ENCODE peak calls at places on chromosomes 11 and 22, in seven cellular contexts. One of them, this sample, is unnamed.

GRCh38 chr11:46253258-46254134 is 24.0 kb upstream of the CREB3L1 start:
- DNase-seq in GF-D8: no peak
- DNase-seq in activated CD4-positive, CD25-positive, alpha-beta regulatory T cell treated with anti-CD3 and anti-CD28 coated beads, Interleukin-2, amount 50 U/mL, for 16 hours: no peak
- DNase-seq in T-helper 2 cell: no peak
- DNase-seq in stimulated activated CD4-positive, alpha-beta T cell treated with anti-CD3 and anti-CD28 coated beads, Interleukin-15, amount 100 ng/mL, for 24 hours: no peak
- DNase-seq in lower lobe of right lung: no peak
- DNase-seq in EL: no peak
- DNase-seq in this sample: no peak

GRCh38 chr11:44010789-44011251 is 37.0 kb upstream of the ACCSL start:
- DNase-seq in GF-D8: no peak
- DNase-seq in activated CD4-positive, CD25-positive, alpha-beta regulatory T cell treated with anti-CD3 and anti-CD28 coated beads, Interleukin-2, amount 50 U/mL, for 16 hours: no peak
- DNase-seq in T-helper 2 cell: no peak
- DNase-seq in stimulated activated CD4-positive, alpha-beta T cell treated with anti-CD3 and anti-CD28 coated beads, Interleukin-15, amount 100 ng/mL, for 24 hours: no peak
- DNase-seq in lower lobe of right lung: no peak
- DNase-seq in EL: no peak
- DNase-seq in this sample: no peak

GRCh38 chr22:40928657-40929056 is 22.5 kb upstream of the RBX1 start:
- DNase-seq in GF-D8: no peak
- DNase-seq in activated CD4-positive, CD25-positive, alpha-beta regulatory T cell treated with anti-CD3 and anti-CD28 coated beads, Interleukin-2, amount 50 U/mL, for 16 hours: no peak
- DNase-seq in T-helper 2 cell: no peak
- DNase-seq in stimulated activated CD4-positive, alpha-beta T cell treated with anti-CD3 and anti-CD28 coated beads, Interleukin-15, amount 100 ng/mL, for 24 hours: no peak
- DNase-seq in lower lobe of right lung: no peak
- DNase-seq in EL: no peak
- DNase-seq in this sample: no peak

GRCh38 chr11:8389034-8389996 is 125.6 kb upstream of the LMO1 start:
- DNase-seq in GF-D8: no peak
- DNase-seq in activated CD4-positive, CD25-positive, alpha-beta regulatory T cell treated with anti-CD3 and anti-CD28 coated beads, Interleukin-2, amount 50 U/mL, for 16 hours: no peak
- DNase-seq in T-helper 2 cell: no peak
- DNase-seq in stimulated activated CD4-positive, alpha-beta T cell treated with anti-CD3 and anti-CD28 coated beads, Interleukin-15, amount 100 ng/mL, for 24 hours: no peak
- DNase-seq in lower lobe of right lung: no peak
- DNase-seq in EL: no peak
- DNase-seq in this sample: no peak

GRCh38 chr22:36330655-36331305 is 57.0 kb downstream of the MYH9 start:
- DNase-seq in GF-D8: peak
- DNase-seq in activated CD4-positive, CD25-positive, alpha-beta regulatory T cell treated with anti-CD3 and anti-CD28 coated beads, Interleukin-2, amount 50 U/mL, for 16 hours: no peak
- DNase-seq in T-helper 2 cell: no peak
- DNase-seq in stimulated activated CD4-positive, alpha-beta T cell treated with anti-CD3 and anti-CD28 coated beads, Interleukin-15, amount 100 ng/mL, for 24 hours: no peak
- DNase-seq in lower lobe of right lung: no peak
- DNase-seq in EL: peak
- DNase-seq in this sample: peak

GRCh38 chr11:129460714-129461113 is 85.1 kb downstream of the BARX2 start:
- DNase-seq in GF-D8: no peak
- DNase-seq in activated CD4-positive, CD25-positive, alpha-beta regulatory T cell treated with anti-CD3 and anti-CD28 coated beads, Interleukin-2, amount 50 U/mL, for 16 hours: no peak
- DNase-seq in T-helper 2 cell: no peak
- DNase-seq in stimulated activated CD4-positive, alpha-beta T cell treated with anti-CD3 and anti-CD28 coated beads, Interleukin-15, amount 100 ng/mL, for 24 hours: no peak
- DNase-seq in lower lobe of right lung: no peak
- DNase-seq in EL: no peak
- DNase-seq in this sample: no peak

GRCh38 chr11:4181780-4182721 is 87.5 kb downstream of the RRM1 start:
- DNase-seq in GF-D8: no peak
- DNase-seq in activated CD4-positive, CD25-positive, alpha-beta regulatory T cell treated with anti-CD3 and anti-CD28 coated beads, Interleukin-2, amount 50 U/mL, for 16 hours: no peak
- DNase-seq in T-helper 2 cell: no peak
- DNase-seq in stimulated activated CD4-positive, alpha-beta T cell treated with anti-CD3 and anti-CD28 coated beads, Interleukin-15, amount 100 ng/mL, for 24 hours: peak
- DNase-seq in lower lobe of right lung: peak
- DNase-seq in EL: peak
- DNase-seq in this sample: peak

GRCh38 chr11:80103149-80103859 is 662.5 kb upstream of the TENM4 start:
- DNase-seq in GF-D8: no peak
- DNase-seq in activated CD4-positive, CD25-positive, alpha-beta regulatory T cell treated with anti-CD3 and anti-CD28 coated beads, Interleukin-2, amount 50 U/mL, for 16 hours: no peak
- DNase-seq in T-helper 2 cell: no peak
- DNase-seq in stimulated activated CD4-positive, alpha-beta T cell treated with anti-CD3 and anti-CD28 coated beads, Interleukin-15, amount 100 ng/mL, for 24 hours: no peak
- DNase-seq in lower lobe of right lung: no peak
- DNase-seq in EL: peak
- DNase-seq in this sample: no peak

GRCh38 chr11:73384531-73384870 is 8.3 kb downstream of the RELT start:
- DNase-seq in GF-D8: no peak
- DNase-seq in activated CD4-positive, CD25-positive, alpha-beta regulatory T cell treated with anti-CD3 and anti-CD28 coated beads, Interleukin-2, amount 50 U/mL, for 16 hours: no peak
- DNase-seq in T-helper 2 cell: no peak
- DNase-seq in stimulated activated CD4-positive, alpha-beta T cell treated with anti-CD3 and anti-CD28 coated beads, Interleukin-15, amount 100 ng/mL, for 24 hours: no peak
- DNase-seq in lower lobe of right lung: no peak
- DNase-seq in EL: no peak
- DNase-seq in this sample: no peak

This sample was measured in activated naive CD4-positive, alpha-beta T cell treated with anti-CD3 and anti-CD28 coated beads for 36 hours.